ENCODE peak calls at places on chromosomes 3 and 15, in four cellular contexts. Y is activated CD8-positive, alpha-beta memory T cell treated with anti-CD3 and anti-CD28 coated beads for 48 hours; L is amniotic stem cell; V is SW480. H is an unnamed sample.

GRCh38 chr3:72791132-72791531 is 57.1 kb downstream of the SHQ1 start:
- DNase-seq in Y (no peak), L (no peak), V (no peak), H (no peak)

GRCh38 chr3:157094301-157094700 is 65.6 kb downstream of the CCNL1 start:
- DNase-seq in Y (no peak), L (no peak), V (no peak), H (no peak)

GRCh38 chr3:66836363-66837152 is 161.5 kb upstream of the KBTBD8 start:
- DNase-seq in Y (no peak), L (no peak), V (peak; percentile 29), H (no peak)

GRCh38 chr3:143413372-143413771 is 293.8 kb downstream of the CHST2 start:
- DNase-seq in Y (no peak), L (no peak), V (no peak), H (no peak)

GRCh38 chr3:27360113-27361078 is 8.8 kb downstream of the NEK10 start:
- DNase-seq in Y (no peak), L (no peak), V (peak; percentile 1), H (no peak)

GRCh38 chr3:100124116-100124767 is 9.9 kb upstream of the FILIP1L start:
- DNase-seq in Y (no peak), L (no peak), V (no peak), H (no peak)

GRCh38 chr3:50177346-50177745 is 14.1 kb upstream of the GNAT1 start:
- DNase-seq in Y (no peak), L (no peak), V (no peak), H (no peak)

GRCh38 chr3:175198991-175199390 is 339.9 kb downstream of the NAALADL2 start:
- DNase-seq in Y (no peak), L (no peak), V (no peak), H (no peak)

GRCh38 chr3:56754753-56755365 is 46.9 kb downstream of the ARHGEF3 start:
- DNase-seq in Y (no peak), L (no peak), V (no peak), H (no peak)

GRCh38 chr3:150014782-150015181 is 44.1 kb upstream of the PFN2 start:
- DNase-seq in Y (no peak), L (no peak), V (no peak), H (no peak)

GRCh38 chr3:46995901-46996562 is 16.6 kb downstream of the NBEAL2 start:
- DNase-seq in Y (no peak), L (no peak), V (no peak), H (no peak)

GRCh38 chr3:133938770-133939495 is 43.3 kb upstream of the RAB6B start:
- DNase-seq in Y (no peak), L (no peak), V (no peak), H (no peak)

GRCh38 chr3:52077900-52078299 is 21.5 kb upstream of the DUSP7 start:
- DNase-seq in Y (no peak), L (no peak), V (no peak), H (no peak)

GRCh38 chr3:125186261-125186770 is 26.2 kb downstream of the SLC12A8 start:
- DNase-seq in Y (no peak), L (no peak), V (no peak), H (no peak)

GRCh38 chr15:95304116-95304873 is 1026.2 kb upstream of the NR2F2 start:
- DNase-seq in Y (no peak), L (no peak), V (no peak), H (no peak)

GRCh38 chr3:30597131-30597768 is 9.2 kb upstream of the TGFBR2 start:
- DNase-seq in Y (no peak), L (no peak), V (peak; percentile 97), H (no peak)

GRCh38 chr3:177135841-177136492 is 61.3 kb downstream of the TBL1XR1 start:
- DNase-seq in Y (no peak), L (no peak), V (peak; percentile 41), H (no peak)

H was measured in GOT3.